ENCODE peak calls at places on chromosomes 12 and 14, in ten cellular contexts. H is CD8-positive, alpha-beta T cell; M is gastrocnemius medialis; P is heart right ventricle; J is adipocyte; U is ovary; V is mucosa of descending colon; Q is OCI-LY7; E is small intestine; C is hepatocyte. O is an unnamed sample.

GRCh38 chr14:53567236-53567785 is 389.3 kb downstream of the BMP4 start:
- DNase-seq in H (no peak), V (no peak), C (no peak), P (no peak), J (no peak), E (no peak), M (no peak), Q (no peak), U (no peak), O (no peak)

GRCh38 chr12:70852416-70853150 is 68.0 kb downstream of the PTPRR start:
- DNase-seq in E (no peak), H (no peak), Q (no peak), P (no peak), M (no peak), J (no peak), V (no peak), U (no peak), C (no peak), O (no peak)

GRCh38 chr12:55681142-55682077 is 26.3 kb downstream of the ITGA7 start:
- DNase-seq in V (peak; percentile 87), Q (no peak), H (no peak), E (peak; percentile 96), U (no peak), P (peak; percentile 67), M (peak; percentile 63), C (peak; percentile 89), J (peak; percentile 49), O (peak; percentile 89)

GRCh38 chr12:1640630-1641234 is 11.7 kb downstream of the WNT5B start:
- DNase-seq in M (no peak), E (no peak), V (no peak), P (no peak), H (no peak), Q (no peak), U (no peak), C (no peak), J (no peak), O (no peak)

GRCh38 chr14:94780536-94781404 is 10.9 kb upstream of the GSC start:
- DNase-seq in J (no peak), P (no peak), H (no peak), E (no peak), Q (no peak), C (no peak), M (no peak), U (no peak), V (no peak), O (no peak)

GRCh38 chr12:73863541-73863940 is 674.1 kb upstream of the ATXN7L3B start:
- DNase-seq in U (no peak), H (no peak), C (no peak), J (peak; percentile 7), P (no peak), E (no peak), Q (no peak), V (no peak), M (no peak), O (no peak)

GRCh38 chr14:31893156-31893813 is 183.8 kb upstream of the ARHGAP5 start:
- DNase-seq in C (peak; percentile 34), J (no peak), P (no peak), Q (no peak), V (no peak), E (no peak), H (no peak), M (no peak), U (no peak), O (no peak)

GRCh38 chr12:6961278-6961694 is 9.2 kb downstream of the PHB2 start:
- DNase-seq in H (peak; percentile 92), U (peak; percentile 69), P (peak; percentile 66), E (peak; percentile 85), M (no peak), J (no peak), C (peak; percentile 43), Q (no peak), V (peak; percentile 84), O (peak; percentile 36)

GRCh38 chr14:50047274-50047676 is 69.1 kb downstream of the VCPKMT start:
- DNase-seq in V (no peak), Q (peak; percentile 76), U (no peak), C (peak; percentile 65), P (no peak), M (no peak), J (no peak), E (peak; percentile 96), H (no peak), O (no peak)

GRCh38 chr14:104101651-104102281 is 16.3 kb downstream of the ASPG start:
- DNase-seq in P (peak; percentile 3), H (no peak), J (no peak), E (no peak), M (no peak), V (no peak), C (no peak), Q (no peak), U (peak; percentile 9), O (no peak)

GRCh38 chr14:35161231-35161630 is 38.9 kb downstream of the PRORP start:
- DNase-seq in M (no peak), V (no peak), E (no peak), U (no peak), J (no peak), Q (no peak), H (peak; percentile 13), P (no peak), C (peak; percentile 1), O (no peak)

GRCh38 chr14:56351861-56352260 is 227.7 kb upstream of the TMEM260 start:
- DNase-seq in V (no peak), Q (no peak), J (peak; percentile 54), C (no peak), H (no peak), M (no peak), P (no peak), E (no peak), U (no peak), O (no peak)

DNA sequence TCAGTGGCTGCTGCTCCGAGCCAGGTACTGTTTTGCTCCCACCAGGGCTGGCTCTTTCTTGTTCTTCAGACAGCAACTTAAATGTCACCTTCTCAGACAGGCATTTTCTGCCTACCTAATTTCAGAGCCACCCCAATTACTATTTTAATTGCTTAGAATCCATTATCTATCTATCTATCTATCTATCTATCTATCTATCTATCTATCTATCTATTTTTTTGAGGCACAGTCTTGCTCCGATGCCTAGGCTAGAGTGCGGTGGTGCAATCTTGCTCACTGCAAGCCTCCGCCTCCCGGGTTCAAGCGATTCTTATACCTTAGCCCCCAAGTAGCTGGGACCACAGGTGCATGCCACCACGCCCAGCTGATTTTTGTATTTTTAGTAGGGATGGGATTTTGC is 58.5 kb downstream of the SPPL3 start:
- DNase-seq in E (no peak), P (no peak), J (no peak), Q (no peak), H (no peak), V (no peak), M (no peak), C (no peak), U (no peak), O (no peak)
- H3K4me1 ChIP-seq in E (peaks cover 6% of the 10 kb centered on the region), P (peaks cover 97% of the 10 kb centered on the region), J (peaks cover 34% of the 10 kb centered on the region), Q (peaks cover 43% of the 10 kb centered on the region), H (no peaks in the 10 kb centered on the region), V (peaks cover 11% of the 10 kb centered on the region), M (peaks cover 57% of the 10 kb centered on the region), C (no peaks in the 10 kb centered on the region), U (peaks cover 25% of the 10 kb centered on the region), O (peaks cover 56% of the 10 kb centered on the region)

GRCh38 chr14:68753696-68754095 is 39.2 kb downstream of the ZFP36L1 start:
- DNase-seq in U (no peak), H (no peak), J (peak; percentile 71), E (no peak), V (no peak), M (no peak), C (no peak), Q (no peak), P (no peak), O (no peak)
- H3K4me1 ChIP-seq in U (peaks cover 27% of the 10 kb centered on the region), H (peaks cover 7% of the 10 kb centered on the region), J (peaks cover 24% of the 10 kb centered on the region), E (no peaks in the 10 kb centered on the region), V (no peaks in the 10 kb centered on the region), M (peaks cover 9% of the 10 kb centered on the region), C (peaks cover 64% of the 10 kb centered on the region), Q (peaks cover 8% of the 10 kb centered on the region), P (peaks cover 49% of the 10 kb centered on the region), O (peaks cover 13% of the 10 kb centered on the region)

DNA sequence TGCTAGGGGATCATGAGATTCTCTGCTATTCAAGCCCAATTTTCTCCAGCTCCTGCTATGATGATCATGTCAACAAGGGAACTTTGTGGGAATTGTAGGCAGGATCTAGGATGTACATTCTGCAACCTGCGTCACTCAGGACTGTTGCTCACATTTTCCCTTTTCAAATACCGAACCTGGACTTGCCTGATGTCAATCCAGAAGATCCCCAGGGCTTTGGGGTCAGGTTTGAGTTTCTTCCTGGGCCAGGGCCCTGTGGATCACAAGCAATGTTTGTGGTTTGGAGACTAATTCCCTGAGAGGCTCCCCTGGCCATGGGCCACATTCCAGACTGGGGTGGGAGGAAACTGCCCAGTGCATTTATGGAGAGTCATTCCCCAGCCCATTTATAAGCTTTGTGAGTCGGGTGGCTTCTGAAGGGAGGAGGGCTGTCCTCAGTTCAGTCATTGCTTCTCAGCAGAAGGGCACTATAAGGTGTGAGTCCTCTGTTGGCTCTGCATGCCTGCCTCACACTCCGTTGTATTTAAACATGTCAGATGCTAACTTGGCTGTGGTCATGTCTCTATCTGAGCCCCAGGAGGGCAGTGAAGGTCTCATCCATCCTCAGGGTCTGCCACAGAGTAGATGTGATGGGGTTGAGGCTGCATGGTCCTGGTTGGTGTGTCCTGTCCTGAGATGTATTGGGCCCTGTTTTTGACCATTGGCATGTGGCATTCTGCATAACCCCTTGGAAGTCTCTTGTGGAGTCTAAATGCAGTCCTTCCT is 6.5 kb downstream of the KRT86 start:
- DNase-seq in V (no peak), H (no peak), E (no peak), Q (no peak), J (peak; percentile 97), U (no peak), P (peak; percentile 50), C (peak; percentile 54), M (peak; percentile 18), O (peak; percentile 77)
- H3K4me1 ChIP-seq in V (no peaks in the 10 kb centered on the region), H (no peaks in the 10 kb centered on the region), E (no peaks in the 10 kb centered on the region), Q (no peaks in the 10 kb centered on the region), J (peaks cover 33% of the 10 kb centered on the region), U (no peaks in the 10 kb centered on the region), P (peaks cover 31% of the 10 kb centered on the region), C (peaks cover 29% of the 10 kb centered on the region), M (peaks cover 20% of the 10 kb centered on the region), O (peaks cover 44% of the 10 kb centered on the region)

GRCh38 chr14:100441271-100441947 is 118.3 kb downstream of the SLC25A47 start:
- DNase-seq in C (no peak), J (no peak), V (peak; percentile 51), E (no peak), P (no peak), H (no peak), Q (no peak), U (no peak), M (no peak), O (no peak)

GRCh38 chr14:100438678-100439592 is 115.8 kb downstream of the SLC25A47 start:
- DNase-seq in E (peak; percentile 91), H (peak; percentile 21), P (no peak), C (peak; percentile 84), M (no peak), Q (no peak), V (peak; percentile 84), U (no peak), J (peak; percentile 71), O (peak; percentile 15)

GRCh38 chr14:100440758-100441203 is 117.6 kb downstream of the SLC25A47 start:
- DNase-seq in C (no peak), H (no peak), M (no peak), U (no peak), Q (no peak), J (peak; percentile 56), P (no peak), E (no peak), V (no peak), O (no peak)

GRCh38 chr14:100439781-100440180 is 116.6 kb downstream of the SLC25A47 start:
- DNase-seq in V (peak; percentile 80), J (peak; percentile 12), M (no peak), Q (no peak), C (no peak), E (peak; percentile 41), P (peak; percentile 52), H (no peak), U (peak; percentile 51), O (peak; percentile 5)

GRCh38 chr14:100440207-100440631 is 117.1 kb downstream of the SLC25A47 start:
- DNase-seq in Q (peak; percentile 32), U (peak; percentile 73), C (peak; percentile 86), V (peak; percentile 87), H (peak; percentile 45), P (peak; percentile 66), E (peak; percentile 82), J (peak; percentile 78), M (peak; percentile 40), O (peak; percentile 80)
- H3K4me1 ChIP-seq in Q (no peaks in the 10 kb centered on the region), U (peaks cover 12% of the 10 kb centered on the region), C (peaks cover 33% of the 10 kb centered on the region), V (peaks cover 53% of the 10 kb centered on the region), H (no peaks in the 10 kb centered on the region), P (peaks cover 34% of the 10 kb centered on the region), E (peaks cover 3% of the 10 kb centered on the region), J (peaks cover 25% of the 10 kb centered on the region), M (peaks cover 14% of the 10 kb centered on the region), O (peaks cover 14% of the 10 kb centered on the region)